ENCODE peak calls at places on chromosome 9, in four cellular contexts. V is CD4-positive, CD25-positive, alpha-beta regulatory T cell; I is stimulated activated naive CD8-positive, alpha-beta T cell treated with anti-CD3 and anti-CD28 coated beads, Interleukin-15, amount 100 ng/mL, for 72 hours; Z is activated CD8-positive, alpha-beta memory T cell treated with anti-CD3 and anti-CD28 coated beads for 24 hours. Y is an unnamed sample.

GRCh38 chr9:92564982-92565381 is 29.2 kb upstream of the ECM2 start:
- DNase-seq in V (no peak), I (no peak), Z (no peak), Y (no peak)

GRCh38 chr9:98401140-98402025 is 145.9 kb upstream of the TBC1D2 start:
- DNase-seq in V (no peak), I (no peak), Z (no peak), Y (no peak)

GRCh38 chr9:127899200-127899943 is at the start of gene ST6GALNAC6:
- DNase-seq in V (peak; percentile 71), I (peak; percentile 73), Z (peak; percentile 90), Y (peak; percentile 77)

GRCh38 chr9:89387970-89388867 is 69.9 kb downstream of the SECISBP2 start:
- DNase-seq in V (peak; percentile 31), I (no peak), Z (no peak), Y (no peak)

GRCh38 chr9:522658-523057 is 308.0 kb downstream of the DOCK8 start:
- DNase-seq in V (no peak), I (no peak), Z (no peak), Y (no peak)

GRCh38 chr9:133915534-133916158 is 76.5 kb downstream of the VAV2 start:
- DNase-seq in V (no peak), I (no peak), Z (no peak), Y (no peak)

GRCh38 chr9:129736334-129736733 is 16.5 kb downstream of the PTGES start:
- DNase-seq in V (no peak), I (no peak), Z (no peak), Y (no peak)

GRCh38 chr9:2363138-2363745 is 258.3 kb upstream of the VLDLR start:
- DNase-seq in V (no peak), I (no peak), Z (no peak), Y (no peak)

GRCh38 chr9:105007143-105007542 is 79.2 kb upstream of the ABCA1 start:
- DNase-seq in V (no peak), I (peak; percentile 32), Z (no peak), Y (no peak)

GRCh38 chr9:133441571-133441970 is 18.2 kb upstream of the CACFD1 start:
- DNase-seq in V (no peak), I (no peak), Z (no peak), Y (no peak)

GRCh38 chr9:125756499-125756898 is 9.3 kb downstream of the PBX3 start:
- DNase-seq in V (no peak), I (no peak), Z (no peak), Y (no peak)

GRCh38 chr9:8647824-8648223 is 848.2 kb upstream of the DMAC1 start:
- DNase-seq in V (no peak), I (no peak), Z (no peak), Y (no peak)

GRCh38 chr9:133935328-133936040 is 56.6 kb downstream of the VAV2 start:
- DNase-seq in V (no peak), I (no peak), Z (no peak), Y (no peak)

GRCh38 chr9:89975024-89975423 is 370.2 kb downstream of the GADD45G start:
- DNase-seq in V (no peak), I (no peak), Z (no peak), Y (no peak)

GRCh38 chr9:4292781-4293180 is 7.1 kb downstream of the GLIS3 start:
- DNase-seq in V (no peak), I (no peak), Z (no peak), Y (no peak)

GRCh38 chr9:112494153-112494552 is 7.5 kb downstream of the KIAA1958 start:
- DNase-seq in V (no peak), I (no peak), Z (no peak), Y (no peak)

GRCh38 chr9:135130266-135130976 is 43.0 kb downstream of the OLFM1 start:
- DNase-seq in V (peak; percentile 35), I (peak; percentile 54), Z (no peak), Y (peak; percentile 8)

GRCh38 chr9:6212722-6213375 is 2.8 kb upstream of the IL33 start:
- DNase-seq in V (no peak), I (no peak), Z (no peak), Y (no peak)

GRCh38 chr9:93861736-93862358 is 93.3 kb downstream of the BARX1 start:
- DNase-seq in V (no peak), I (no peak), Z (no peak), Y (no peak)

GRCh38 chr9:13241283-13241682 is 38.2 kb downstream of the MPDZ start:
- DNase-seq in V (no peak), I (no peak), Z (no peak), Y (no peak)

GRCh38 chr9:38117646-38118045 is 48.6 kb upstream of the SHB start:
- DNase-seq in V (no peak), I (no peak), Z (peak; percentile 26), Y (no peak)

GRCh38 chr9:6739218-6739617 is 18.6 kb upstream of the KDM4C start:
- DNase-seq in V (no peak), I (no peak), Z (no peak), Y (no peak)

GRCh38 chr9:82651474-82651873 is 411.5 kb downstream of the RASEF start:
- DNase-seq in V (no peak), I (no peak), Z (no peak), Y (no peak)

GRCh38 chr9:8732367-8733075 is 932.9 kb upstream of the DMAC1 start:
- DNase-seq in V (no peak), I (no peak), Z (no peak), Y (no peak)

GRCh38 chr9:135827301-135827700 is 80.0 kb downstream of the CAMSAP1 start:
- DNase-seq in V (no peak), I (no peak), Z (no peak), Y (no peak)

GRCh38 chr9:123346026-123346425 is 10.0 kb upstream of the CRB2 start:
- DNase-seq in V (no peak), I (no peak), Z (no peak), Y (no peak)

GRCh38 chr9:136401173-136401922 is 1.4 kb upstream of the SNAPC4 start:
- DNase-seq in V (no peak), I (no peak), Z (no peak), Y (no peak)

GRCh38 chr9:76944011-76944410 is 38.1 kb upstream of the PRUNE2 start:
- DNase-seq in V (no peak), I (no peak), Z (no peak), Y (no peak)

GRCh38 chr9:136078498-136079011 is 16.5 kb downstream of the NACC2 start:
- DNase-seq in V (no peak), I (no peak), Z (no peak), Y (no peak)

Y was measured in T-helper 2 cell treated with Interferon-gamma antibody and Interleukin-4, amounts not matched to agents 5 μg/mL and 100 μg/mL, for 36 hours.